ENCODE peak calls at places on chromosomes 3 and 15, in seven cellular contexts. One of them, this sample, is unnamed.

GRCh38 chr3:190108789-190109188 is 11.9 kb downstream of the P3H2 start:
- DNase-seq in amygdala: no peak
- DNase-seq in ACHN: peak; percentile 48
- DNase-seq in mesothelial cell of epicardium: no peak
- DNase-seq in activated CD4-positive, CD25-positive, alpha-beta regulatory T cell: no peak
- DNase-seq in AG08395: peak; percentile 15
- DNase-seq in HEK293T: no peak
- DNase-seq in this sample: no peak

GRCh38 chr3:15287565-15288330 is 44.6 kb downstream of the SH3BP5 start:
- DNase-seq in ACHN: no peak
- DNase-seq in amygdala: no peak
- DNase-seq in HEK293T: no peak
- DNase-seq in activated CD4-positive, CD25-positive, alpha-beta regulatory T cell: no peak
- DNase-seq in AG08395: peak; percentile 86
- DNase-seq in mesothelial cell of epicardium: no peak
- DNase-seq in this sample: no peak

GRCh38 chr3:118618247-118619040 is 416.2 kb downstream of the IGSF11 start:
- DNase-seq in activated CD4-positive, CD25-positive, alpha-beta regulatory T cell: no peak
- DNase-seq in mesothelial cell of epicardium: no peak
- DNase-seq in HEK293T: no peak
- DNase-seq in AG08395: no peak
- DNase-seq in ACHN: no peak
- DNase-seq in amygdala: no peak
- DNase-seq in this sample: no peak

GRCh38 chr3:64939747-64940450 is 252.1 kb upstream of the ADAMTS9 start:
- DNase-seq in HEK293T: no peak
- DNase-seq in activated CD4-positive, CD25-positive, alpha-beta regulatory T cell: no peak
- DNase-seq in amygdala: no peak
- DNase-seq in ACHN: no peak
- DNase-seq in AG08395: no peak
- DNase-seq in mesothelial cell of epicardium: no peak
- DNase-seq in this sample: no peak

GRCh38 chr3:47578691-47579632 is at the start of gene CSPG5:
- DNase-seq in AG08395: peak; percentile 30
- DNase-seq in HEK293T: peak; percentile 64
- DNase-seq in ACHN: peak; percentile 12
- DNase-seq in activated CD4-positive, CD25-positive, alpha-beta regulatory T cell: peak; percentile 12
- DNase-seq in amygdala: peak; percentile 58
- DNase-seq in mesothelial cell of epicardium: no peak
- DNase-seq in this sample: no peak

GRCh38 chr3:13483286-13483685 is 3.2 kb downstream of the HDAC11 start:
- DNase-seq in HEK293T: no peak
- DNase-seq in activated CD4-positive, CD25-positive, alpha-beta regulatory T cell: no peak
- DNase-seq in ACHN: no peak
- DNase-seq in amygdala: no peak
- DNase-seq in AG08395: no peak
- DNase-seq in mesothelial cell of epicardium: no peak
- DNase-seq in this sample: no peak

GRCh38 chr3:69354948-69355347 is 30.9 kb downstream of the FRMD4B start:
- DNase-seq in ACHN: no peak
- DNase-seq in activated CD4-positive, CD25-positive, alpha-beta regulatory T cell: no peak
- DNase-seq in amygdala: no peak
- DNase-seq in mesothelial cell of epicardium: no peak
- DNase-seq in HEK293T: no peak
- DNase-seq in AG08395: no peak
- DNase-seq in this sample: no peak

GRCh38 chr3:47705391-47705790 is 76.3 kb downstream of the SMARCC1 start:
- DNase-seq in activated CD4-positive, CD25-positive, alpha-beta regulatory T cell: no peak
- DNase-seq in ACHN: no peak
- DNase-seq in mesothelial cell of epicardium: no peak
- DNase-seq in AG08395: no peak
- DNase-seq in HEK293T: no peak
- DNase-seq in amygdala: no peak
- DNase-seq in this sample: no peak

GRCh38 chr15:26358708-26359107 is 414.2 kb downstream of the GABRB3 start:
- DNase-seq in HEK293T: no peak
- DNase-seq in AG08395: no peak
- DNase-seq in mesothelial cell of epicardium: no peak
- DNase-seq in amygdala: no peak
- DNase-seq in activated CD4-positive, CD25-positive, alpha-beta regulatory T cell: no peak
- DNase-seq in ACHN: no peak
- DNase-seq in this sample: no peak

GRCh38 chr3:16739416-16740091 is 134.3 kb upstream of the DAZL start:
- DNase-seq in HEK293T: no peak
- DNase-seq in amygdala: no peak
- DNase-seq in mesothelial cell of epicardium: no peak
- DNase-seq in ACHN: no peak
- DNase-seq in AG08395: no peak
- DNase-seq in activated CD4-positive, CD25-positive, alpha-beta regulatory T cell: no peak
- DNase-seq in this sample: no peak

GRCh38 chr3:71754610-71755253 is 1.1 kb downstream of the GPR27 start:
- DNase-seq in activated CD4-positive, CD25-positive, alpha-beta regulatory T cell: no peak
- DNase-seq in AG08395: no peak
- DNase-seq in mesothelial cell of epicardium: no peak
- DNase-seq in amygdala: no peak
- DNase-seq in ACHN: no peak
- DNase-seq in HEK293T: no peak
- DNase-seq in this sample: no peak

This sample was measured in kidney epithelial cell.